ENCODE peak calls at places on chromosomes 2 and 18, in seven cellular contexts. Q, Z, C, N, M, G and F are unnamed samples.

GRCh38 chr2:199988176-199988575 is 32.8 kb downstream of the MAIP1 start:
- DNase-seq in Z (no peak), Q (no peak), G (peak), C (no peak), N (no peak), M (no peak), F (no peak)

GRCh38 chr2:56713161-56713676 is 529.4 kb downstream of the CCDC85A start:
- DNase-seq in Z (peak), C (no peak), Q (no peak), G (peak), M (no peak), N (no peak), F (no peak)

GRCh38 chr2:149908731-149909690 is 321.4 kb upstream of the MMADHC start:
- DNase-seq in N (no peak), G (peak), Q (no peak), Z (no peak), C (no peak), M (no peak), F (no peak)

GRCh38 chr18:43236921-43237320 is 40.4 kb downstream of the SYT4 start:
- DNase-seq in N (no peak), Q (no peak), Z (no peak), G (no peak), M (no peak), C (no peak), F (no peak)

GRCh38 chr2:634041-634440 is 43.2 kb downstream of the TMEM18 start:
- DNase-seq in G (no peak), Q (no peak), Z (no peak), M (no peak), C (no peak), N (no peak), F (no peak)

GRCh38 chr18:7117390-7118355 is at the start of gene LAMA1:
- DNase-seq in Q (no peak), G (peak), C (peak), Z (no peak), N (no peak), M (no peak), F (no peak)

GRCh38 chr18:38576349-38576748 is 1010.8 kb upstream of the CELF4 start:
- DNase-seq in N (no peak), C (no peak), M (no peak), G (no peak), Q (no peak), Z (no peak), F (no peak)

GRCh38 chr2:42339191-42339912 is 21.7 kb downstream of the COX7A2L start:
- DNase-seq in N (no peak), Z (no peak), G (no peak), M (no peak), C (peak), Q (no peak), F (no peak)

GRCh38 chr2:216583157-216583556 is 50.1 kb upstream of the IGFBP2 start:
- DNase-seq in G (peak), Q (no peak), C (peak), Z (peak), N (no peak), M (no peak), F (no peak)

GRCh38 chr2:54444503-54444902 is 11.6 kb upstream of the SPTBN1 start:
- DNase-seq in G (no peak), Q (no peak), N (peak), Z (no peak), M (no peak), C (peak), F (no peak)

GRCh38 chr2:202056611-202057010 is 16.4 kb upstream of the KIAA2012 start:
- DNase-seq in Q (no peak), C (no peak), N (no peak), M (no peak), Z (no peak), G (peak), F (peak)

GRCh38 chr2:235334179-235334578 is 159.7 kb upstream of the AGAP1 start:
- DNase-seq in C (no peak), G (no peak), Q (no peak), M (no peak), N (no peak), Z (no peak), F (no peak)

GRCh38 chr2:45283764-45284620 is 274.7 kb upstream of the SIX2 start:
- DNase-seq in G (peak), C (no peak), M (no peak), Z (peak), N (no peak), Q (no peak), F (no peak)

GRCh38 chr2:61961231-61961901 is 55.9 kb downstream of the COMMD1 start:
- DNase-seq in N (no peak), Q (no peak), M (no peak), Z (no peak), G (no peak), C (no peak), F (no peak)

DNA sequence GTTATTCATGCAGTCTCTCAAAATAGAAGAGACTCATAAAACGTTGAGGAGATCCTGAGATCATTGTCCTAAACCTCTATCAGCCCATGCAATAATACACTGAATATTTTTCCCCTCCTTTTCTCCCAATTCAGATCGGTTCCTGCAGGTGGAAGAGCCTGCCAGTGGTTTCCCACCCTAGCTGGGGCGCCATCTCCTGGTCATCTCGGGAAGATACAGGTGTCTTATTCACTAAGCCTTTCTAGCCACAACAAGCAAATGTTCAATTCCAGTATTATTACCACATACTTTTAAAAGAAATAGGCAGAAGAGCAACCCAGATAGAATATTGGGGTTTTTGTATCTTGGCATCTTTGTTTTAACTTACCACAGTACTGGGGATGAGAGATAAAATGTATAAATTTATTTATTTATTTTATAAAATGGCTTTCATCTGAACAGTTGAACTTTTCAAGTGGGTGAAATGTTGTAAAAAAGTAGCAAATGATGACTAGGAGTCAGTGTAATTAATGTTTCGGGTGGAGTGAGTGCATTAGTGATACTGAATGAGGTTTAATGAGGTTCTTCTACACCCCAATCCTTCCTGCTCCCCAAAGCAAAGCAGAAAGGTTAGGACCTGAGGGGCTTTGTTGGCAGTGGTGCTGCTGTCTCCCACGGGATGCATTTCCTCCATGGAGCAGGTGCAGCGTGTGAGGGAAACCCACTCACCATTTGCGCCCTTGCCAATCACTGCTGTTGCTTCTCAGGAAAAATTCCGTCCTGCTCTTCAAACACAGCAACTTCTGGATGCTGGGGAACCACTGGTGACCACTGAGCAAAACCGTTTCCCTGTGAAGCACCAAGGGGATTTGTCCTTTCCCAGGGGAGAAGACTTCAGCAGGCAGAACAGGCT is 147.1 kb upstream of the FHL2 start:
- DNase-seq in G (peak), M (peak), Z (no peak), Q (no peak), C (peak), N (peak), F (no peak)
- TF ChIP-seq CTCF in G (peak), M (peak), Z (peak), Q (peak), C (peak), N (peak), F (peak)

GRCh38 chr18:78293516-78293915 is 686.1 kb upstream of the SALL3 start:
- DNase-seq in Z (no peak), M (no peak), G (no peak), C (no peak), N (no peak), Q (no peak), F (no peak)
- H3K4me3 ChIP-seq in Z (no peak), M (no peak), G (no peak), C (no peak), N (peak), Q (peak), F (no peak)

DNA sequence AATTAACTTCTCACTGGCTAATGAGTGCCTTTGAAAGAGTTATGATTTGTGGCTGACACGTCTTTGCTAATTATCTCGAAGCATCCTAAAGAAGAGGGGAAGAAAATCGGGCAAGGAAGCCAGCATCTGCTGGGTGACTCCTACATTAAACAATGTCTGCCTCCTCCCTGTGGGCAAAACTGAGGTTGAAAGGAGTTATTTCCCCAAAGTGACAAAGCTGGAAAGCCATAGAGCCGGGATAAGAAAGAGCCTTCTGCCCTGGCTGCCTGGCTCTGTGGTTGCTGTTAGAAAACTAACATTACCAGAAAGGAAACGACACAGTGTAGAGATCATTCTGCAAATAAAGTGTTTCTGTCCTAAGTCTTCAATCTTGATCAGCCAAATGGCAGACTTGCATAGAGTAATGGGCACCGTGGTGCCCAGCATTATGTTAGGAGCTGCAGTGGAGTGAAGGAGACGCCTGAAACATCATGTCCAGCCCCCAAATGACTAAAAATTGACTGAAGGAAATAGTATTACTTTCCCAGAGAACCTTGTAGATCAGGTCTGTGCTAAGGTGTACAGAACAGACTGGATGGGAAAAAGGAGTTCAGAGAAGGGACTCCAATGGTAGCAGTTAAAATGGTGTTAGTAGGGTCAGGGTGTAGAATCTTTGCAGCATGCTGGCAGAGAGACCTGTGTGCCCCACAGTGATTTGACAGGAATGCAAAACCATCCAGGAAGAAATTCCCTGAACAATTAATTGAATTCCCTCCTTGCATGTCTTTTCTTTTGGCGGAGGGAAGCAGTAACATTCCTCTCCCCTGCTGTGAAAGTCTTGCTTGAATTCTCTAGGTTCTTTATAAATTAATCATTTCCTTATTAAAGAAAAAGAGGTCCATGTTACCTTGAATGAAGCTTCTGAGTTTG is 44.4 kb downstream of the ALPK2 start:
- DNase-seq in N (no peak), M (no peak), Z (peak), Q (no peak), C (no peak), G (peak), F (no peak)
- TF ChIP-seq CTCF in N (no peak), M (no peak), Z (no peak), Q (no peak), C (no peak), G (peak), F (no peak)

GRCh38 chr18:50647792-50648191 is 87.9 kb downstream of the MAPK4 start:
- DNase-seq in G (no peak), Z (no peak), N (no peak), C (no peak), Q (no peak), M (no peak), F (no peak)

GRCh38 chr18:50653402-50654093 is 93.7 kb downstream of the MAPK4 start:
- DNase-seq in Z (no peak), Q (peak), C (no peak), M (no peak), G (no peak), N (peak), F (no peak)

GRCh38 chr18:50649821-50650220 is 89.9 kb downstream of the MAPK4 start:
- DNase-seq in Z (no peak), Q (peak), M (peak), N (peak), G (peak), C (peak), F (no peak)

GRCh38 chr18:50654211-50654610 is 94.3 kb downstream of the MAPK4 start:
- DNase-seq in Z (no peak), M (no peak), G (no peak), Q (peak), C (no peak), N (no peak), F (no peak)

DNA sequence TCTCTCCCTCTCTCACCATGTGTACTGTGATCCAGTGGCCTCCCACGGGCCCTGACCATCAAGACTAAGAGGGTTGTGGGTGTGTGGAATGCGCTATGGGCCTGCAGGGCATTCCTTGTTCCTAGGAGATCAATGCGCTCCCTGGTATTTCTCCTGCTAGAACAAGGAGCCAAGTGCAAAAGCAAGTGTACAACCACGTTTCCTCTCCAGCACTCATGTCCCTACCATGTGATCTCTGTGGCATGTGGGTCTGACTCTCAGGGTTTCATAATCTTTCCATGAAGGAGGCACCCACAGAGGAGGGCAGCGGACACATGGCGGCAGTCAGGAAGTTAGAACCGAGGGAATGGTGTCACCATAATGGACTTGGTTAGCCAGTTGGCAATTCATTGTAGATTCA is 91.4 kb downstream of the MAPK4 start:
- DNase-seq in Z (no peak), C (no peak), Q (peak), G (no peak), N (no peak), M (no peak), F (no peak)
- H3K4me3 ChIP-seq in Z (no peak), C (no peak), Q (no peak), G (no peak), N (no peak), M (no peak), F (no peak)